ENCODE peak calls at places on chromosomes 13 and 19, in nine cellular contexts. One of them, this sample, is unnamed.

GRCh38 chr13:80265348-80265747 is 75.6 kb downstream of the SPRY2 start:
- DNase-seq in A549: no peak
- DNase-seq in uterus: no peak
- DNase-seq in heart right ventricle: no peak
- DNase-seq in IMR-90: no peak
- DNase-seq in Peyer's patch: no peak
- DNase-seq in GM23338: no peak
- DNase-seq in heart left ventricle: no peak
- DNase-seq in cardiac muscle cell: no peak
- DNase-seq in this sample: no peak

GRCh38 chr19:21699197-21699596 is 68.2 kb downstream of the ZNF100 start:
- DNase-seq in IMR-90: no peak
- DNase-seq in GM23338: peak; percentile 97
- DNase-seq in cardiac muscle cell: no peak
- DNase-seq in Peyer's patch: no peak
- DNase-seq in uterus: no peak
- DNase-seq in heart left ventricle: no peak
- DNase-seq in A549: no peak
- DNase-seq in heart right ventricle: no peak
- DNase-seq in this sample: no peak

GRCh38 chr19:16585808-16586476 is 13.7 kb upstream of the SLC35E1 start:
- DNase-seq in cardiac muscle cell: no peak
- DNase-seq in A549: no peak
- DNase-seq in uterus: no peak
- DNase-seq in GM23338: no peak
- DNase-seq in IMR-90: peak; percentile 19
- DNase-seq in heart right ventricle: no peak
- DNase-seq in Peyer's patch: peak; percentile 81
- DNase-seq in heart left ventricle: no peak
- DNase-seq in this sample: no peak

GRCh38 chr13:108508263-108508662 is 121.1 kb upstream of the MYO16 start:
- DNase-seq in heart left ventricle: no peak
- DNase-seq in cardiac muscle cell: peak; percentile 39
- DNase-seq in heart right ventricle: no peak
- DNase-seq in A549: peak; percentile 10
- DNase-seq in Peyer's patch: no peak
- DNase-seq in IMR-90: peak; percentile 29
- DNase-seq in GM23338: peak; percentile 79
- DNase-seq in uterus: no peak
- DNase-seq in this sample: peak; percentile 52

GRCh38 chr19:17185590-17185989 is 29.6 kb upstream of the USE1 start:
- DNase-seq in cardiac muscle cell: no peak
- DNase-seq in IMR-90: no peak
- DNase-seq in heart right ventricle: no peak
- DNase-seq in A549: no peak
- DNase-seq in GM23338: no peak
- DNase-seq in Peyer's patch: no peak
- DNase-seq in heart left ventricle: no peak
- DNase-seq in uterus: no peak
- DNase-seq in this sample: no peak

GRCh38 chr13:111177081-111177711 is 62.1 kb downstream of the ARHGEF7 start:
- DNase-seq in A549: no peak
- DNase-seq in heart right ventricle: peak; percentile 77
- DNase-seq in IMR-90: peak; percentile 68
- DNase-seq in cardiac muscle cell: peak; percentile 19
- DNase-seq in Peyer's patch: peak; percentile 87
- DNase-seq in GM23338: no peak
- DNase-seq in heart left ventricle: peak; percentile 83
- DNase-seq in uterus: no peak
- DNase-seq in this sample: peak; percentile 89

GRCh38 chr19:33236696-33237390 is 11.2 kb upstream of the SLC7A10 start:
- DNase-seq in IMR-90: no peak
- DNase-seq in GM23338: no peak
- DNase-seq in cardiac muscle cell: no peak
- DNase-seq in uterus: no peak
- DNase-seq in heart left ventricle: no peak
- DNase-seq in Peyer's patch: no peak
- DNase-seq in A549: no peak
- DNase-seq in heart right ventricle: no peak
- DNase-seq in this sample: no peak

GRCh38 chr19:8585894-8586750 is 8.9 kb upstream of the MYO1F start:
- DNase-seq in heart left ventricle: no peak
- DNase-seq in heart right ventricle: no peak
- DNase-seq in IMR-90: no peak
- DNase-seq in A549: no peak
- DNase-seq in Peyer's patch: peak; percentile 84
- DNase-seq in GM23338: peak; percentile 97
- DNase-seq in cardiac muscle cell: peak; percentile 72
- DNase-seq in uterus: no peak
- DNase-seq in this sample: no peak

GRCh38 chr13:100789481-100789880 is 114.9 kb upstream of the TMTC4 start:
- DNase-seq in GM23338: no peak
- DNase-seq in heart left ventricle: no peak
- DNase-seq in uterus: no peak
- DNase-seq in A549: no peak
- DNase-seq in IMR-90: no peak
- DNase-seq in cardiac muscle cell: no peak
- DNase-seq in Peyer's patch: no peak
- DNase-seq in heart right ventricle: no peak
- DNase-seq in this sample: peak; percentile 41

GRCh38 chr13:100269837-100270236 is 180.9 kb downstream of the PCCA start:
- DNase-seq in IMR-90: peak; percentile 82
- DNase-seq in heart left ventricle: peak; percentile 72
- DNase-seq in GM23338: no peak
- DNase-seq in heart right ventricle: peak; percentile 67
- DNase-seq in cardiac muscle cell: no peak
- DNase-seq in A549: no peak
- DNase-seq in uterus: peak; percentile 43
- DNase-seq in Peyer's patch: peak; percentile 51
- DNase-seq in this sample: peak; percentile 83

GRCh38 chr13:23753523-23753922 is 135.7 kb downstream of the MIPEP start:
- DNase-seq in uterus: no peak
- DNase-seq in A549: no peak
- DNase-seq in heart left ventricle: no peak
- DNase-seq in Peyer's patch: no peak
- DNase-seq in GM23338: peak; percentile 31
- DNase-seq in IMR-90: peak; percentile 68
- DNase-seq in cardiac muscle cell: no peak
- DNase-seq in heart right ventricle: no peak
- DNase-seq in this sample: peak; percentile 68

GRCh38 chr13:99356216-99357089 is 49.3 kb upstream of the GPR183 start:
- DNase-seq in IMR-90: peak; percentile 87
- DNase-seq in heart left ventricle: no peak
- DNase-seq in GM23338: no peak
- DNase-seq in heart right ventricle: peak; percentile 34
- DNase-seq in cardiac muscle cell: no peak
- DNase-seq in Peyer's patch: peak; percentile 87
- DNase-seq in A549: no peak
- DNase-seq in uterus: no peak
- DNase-seq in this sample: peak; percentile 92

GRCh38 chr19:47240561-47240960 is 9.6 kb upstream of the BBC3 start:
- DNase-seq in heart left ventricle: no peak
- DNase-seq in GM23338: no peak
- DNase-seq in cardiac muscle cell: no peak
- DNase-seq in Peyer's patch: no peak
- DNase-seq in uterus: no peak
- DNase-seq in heart right ventricle: no peak
- DNase-seq in A549: no peak
- DNase-seq in IMR-90: no peak
- DNase-seq in this sample: no peak

GRCh38 chr13:46119883-46120614 is 15.2 kb upstream of the CPB2 start:
- DNase-seq in heart left ventricle: no peak
- DNase-seq in uterus: peak; percentile 25
- DNase-seq in A549: peak; percentile 8
- DNase-seq in GM23338: no peak
- DNase-seq in IMR-90: peak; percentile 19
- DNase-seq in cardiac muscle cell: no peak
- DNase-seq in heart right ventricle: no peak
- DNase-seq in Peyer's patch: no peak
- DNase-seq in this sample: peak; percentile 71

GRCh38 chr13:93183302-93183701 is 43.3 kb upstream of the GPC6 start:
- DNase-seq in Peyer's patch: no peak
- DNase-seq in A549: no peak
- DNase-seq in cardiac muscle cell: no peak
- DNase-seq in GM23338: peak; percentile 66
- DNase-seq in uterus: no peak
- DNase-seq in heart right ventricle: no peak
- DNase-seq in IMR-90: no peak
- DNase-seq in heart left ventricle: no peak
- DNase-seq in this sample: no peak

GRCh38 chr13:42048625-42049453 is at the start of gene DGKH:
- DNase-seq in GM23338: peak; percentile 70
- DNase-seq in Peyer's patch: peak; percentile 86
- DNase-seq in uterus: peak; percentile 87
- DNase-seq in A549: peak; percentile 61
- DNase-seq in cardiac muscle cell: peak; percentile 83
- DNase-seq in heart right ventricle: peak; percentile 88
- DNase-seq in heart left ventricle: peak; percentile 90
- DNase-seq in IMR-90: peak; percentile 78
- DNase-seq in this sample: peak; percentile 85

GRCh38 chr19:11242864-11243797 is 3.7 kb downstream of the ANGPTL8 start:
- DNase-seq in IMR-90: peak; percentile 77
- DNase-seq in A549: peak; percentile 87
- DNase-seq in GM23338: peak; percentile 95
- DNase-seq in cardiac muscle cell: peak; percentile 90
- DNase-seq in heart right ventricle: peak; percentile 96
- DNase-seq in heart left ventricle: peak; percentile 94
- DNase-seq in Peyer's patch: peak; percentile 95
- DNase-seq in uterus: peak; percentile 90
- DNase-seq in this sample: peak; percentile 67
- TF ChIP-seq CTCF in IMR-90: peak; percentile 54
- TF ChIP-seq CTCF in A549: peak; percentile 62
- TF ChIP-seq CTCF in GM23338: peak; percentile 71
- TF ChIP-seq CTCF in cardiac muscle cell: peak; percentile 51
- TF ChIP-seq CTCF in heart right ventricle: peak; percentile 92
- TF ChIP-seq CTCF in heart left ventricle: peak; percentile 92
- TF ChIP-seq CTCF in Peyer's patch: peak; percentile 46
- TF ChIP-seq CTCF in uterus: peak; percentile 69
- TF ChIP-seq CTCF in this sample: peak; percentile 77

DNA sequence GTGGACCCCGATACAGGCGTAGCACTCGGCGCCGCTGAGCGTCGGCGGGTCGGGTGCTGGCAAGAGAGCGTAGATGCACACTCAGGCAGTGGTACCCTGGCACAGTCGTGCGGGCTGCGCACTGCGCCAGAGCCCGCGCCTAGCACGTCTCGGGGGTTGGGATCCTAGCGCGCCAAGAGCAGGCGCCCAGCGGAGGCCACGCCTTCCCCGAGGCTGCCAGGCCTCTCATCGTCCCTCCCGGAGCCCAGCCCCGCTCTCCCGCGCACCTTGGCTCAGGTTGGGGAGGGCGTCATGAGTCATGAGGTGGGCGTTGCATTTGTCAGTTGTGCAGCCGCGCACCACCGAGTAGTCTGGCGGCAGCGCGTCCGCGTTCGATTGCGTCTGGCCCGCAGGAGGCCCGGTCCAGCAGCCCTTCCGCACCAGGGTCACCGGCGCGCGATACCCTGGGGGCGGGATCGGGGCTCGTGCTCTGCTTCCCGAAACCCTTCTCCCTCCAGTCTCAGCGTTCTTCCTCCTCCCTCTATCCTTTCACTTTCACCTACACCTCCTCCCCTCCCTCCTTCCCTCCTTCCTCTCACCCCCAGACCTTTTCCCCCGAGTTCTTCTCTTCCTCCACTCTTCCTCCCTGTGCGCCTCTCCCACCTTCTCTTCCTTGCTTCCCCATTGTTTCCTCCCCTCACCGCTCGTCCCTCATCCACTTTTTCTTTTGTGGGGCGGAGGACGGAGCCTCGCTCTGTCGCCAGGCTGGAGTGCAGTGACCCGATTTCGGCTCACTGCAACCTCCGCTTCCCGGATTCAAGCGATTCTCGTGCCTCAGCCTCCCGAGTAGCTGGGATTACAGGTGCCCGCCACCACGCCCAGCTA is 3.5 kb downstream of the LYPD5 start:
- DNase-seq in A549: no peak
- DNase-seq in cardiac muscle cell: peak; percentile 7
- DNase-seq in Peyer's patch: no peak
- DNase-seq in GM23338: peak; percentile 92
- DNase-seq in uterus: no peak
- DNase-seq in heart left ventricle: no peak
- DNase-seq in IMR-90: no peak
- DNase-seq in heart right ventricle: no peak
- DNase-seq in this sample: no peak
- H3K4me3 ChIP-seq in A549: peak overlapping the region; percentile 40
- H3K4me3 ChIP-seq in cardiac muscle cell: peak overlapping the region; percentile 1
- H3K4me3 ChIP-seq in Peyer's patch: peak overlapping the region; percentile 34
- H3K4me3 ChIP-seq in GM23338: peak overlapping the region; percentile 76
- H3K4me3 ChIP-seq in uterus: peak overlapping the region; percentile 18
- H3K4me3 ChIP-seq in heart left ventricle: peak overlapping the region; percentile 54
- H3K4me3 ChIP-seq in IMR-90: peak overlapping the region; percentile 25
- H3K4me3 ChIP-seq in heart right ventricle: peak overlapping the region; percentile 59
- H3K4me3 ChIP-seq in this sample: peak overlapping the region; percentile 36

GRCh38 chr19:56120371-56121179 is 520 bp downstream of the ZNF787 start:
- DNase-seq in Peyer's patch: peak; percentile 93
- DNase-seq in GM23338: peak; percentile 67
- DNase-seq in heart right ventricle: peak; percentile 83
- DNase-seq in uterus: peak; percentile 76
- DNase-seq in cardiac muscle cell: peak; percentile 72
- DNase-seq in A549: peak; percentile 88
- DNase-seq in IMR-90: peak; percentile 71
- DNase-seq in heart left ventricle: peak; percentile 86
- DNase-seq in this sample: peak; percentile 68
- TF ChIP-seq CTCF in Peyer's patch: no peak
- TF ChIP-seq CTCF in GM23338: no peak
- TF ChIP-seq CTCF in heart right ventricle: peak; percentile 31
- TF ChIP-seq CTCF in uterus: no peak
- TF ChIP-seq CTCF in cardiac muscle cell: peak; percentile 17
- TF ChIP-seq CTCF in A549: no peak
- TF ChIP-seq CTCF in IMR-90: peak; percentile 16
- TF ChIP-seq CTCF in heart left ventricle: no peak
- TF ChIP-seq CTCF in this sample: peak; percentile 19

GRCh38 chr19:43622956-43623355 is 3.5 kb upstream of the ZNF428 start:
- DNase-seq in cardiac muscle cell: no peak
- DNase-seq in A549: no peak
- DNase-seq in heart right ventricle: no peak
- DNase-seq in Peyer's patch: no peak
- DNase-seq in IMR-90: no peak
- DNase-seq in GM23338: no peak
- DNase-seq in uterus: no peak
- DNase-seq in heart left ventricle: no peak
- DNase-seq in this sample: no peak
- H3K4me3 ChIP-seq in cardiac muscle cell: no peak overlapping the region
- H3K4me3 ChIP-seq in A549: no peak overlapping the region
- H3K4me3 ChIP-seq in heart right ventricle: no peak overlapping the region
- H3K4me3 ChIP-seq in Peyer's patch: no peak overlapping the region
- H3K4me3 ChIP-seq in IMR-90: no peak overlapping the region
- H3K4me3 ChIP-seq in GM23338: no peak overlapping the region
- H3K4me3 ChIP-seq in uterus: no peak overlapping the region
- H3K4me3 ChIP-seq in heart left ventricle: no peak overlapping the region
- H3K4me3 ChIP-seq in this sample: no peak overlapping the region

DNA sequence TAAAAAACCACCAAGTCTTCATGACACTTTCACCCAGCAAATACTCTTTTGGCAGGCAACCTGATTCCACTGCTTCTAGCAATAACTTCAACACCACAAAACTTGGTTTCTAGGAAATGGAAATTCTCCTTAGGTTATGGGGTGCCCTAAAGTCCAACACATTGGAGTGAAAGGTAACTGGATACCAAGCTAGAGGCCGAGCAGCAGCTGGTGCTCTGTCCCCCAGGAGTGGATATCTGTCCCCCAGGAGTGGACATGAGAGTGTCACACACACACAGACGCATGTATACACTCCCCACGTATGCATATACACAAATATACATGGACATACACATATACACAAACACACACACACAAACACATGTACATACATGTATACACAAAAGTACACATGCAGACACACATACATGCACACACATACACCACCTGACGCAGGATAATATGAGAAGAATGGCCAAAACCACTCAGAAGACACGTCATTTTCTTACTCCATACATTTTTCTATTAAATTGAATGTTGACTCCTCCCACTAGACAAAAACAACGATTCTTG is 50.8 kb downstream of the RFX2 start:
- DNase-seq in IMR-90: no peak
- DNase-seq in A549: no peak
- DNase-seq in heart left ventricle: no peak
- DNase-seq in Peyer's patch: no peak
- DNase-seq in uterus: peak; percentile 10
- DNase-seq in GM23338: no peak
- DNase-seq in cardiac muscle cell: no peak
- DNase-seq in heart right ventricle: no peak
- DNase-seq in this sample: no peak
- TF ChIP-seq CTCF in IMR-90: no peak
- TF ChIP-seq CTCF in A549: no peak
- TF ChIP-seq CTCF in heart left ventricle: no peak
- TF ChIP-seq CTCF in Peyer's patch: no peak
- TF ChIP-seq CTCF in uterus: no peak
- TF ChIP-seq CTCF in GM23338: no peak
- TF ChIP-seq CTCF in cardiac muscle cell: no peak
- TF ChIP-seq CTCF in heart right ventricle: no peak
- TF ChIP-seq CTCF in this sample: no peak

This sample was measured in astrocyte of the spinal cord.